ENCODE peak calls at places on chromosomes 13 and 19, in nine cellular contexts. F, X, L, R, W, N, K, C and H are unnamed samples.

GRCh38 chr13:56515441-56515840 is 625.3 kb upstream of the PRR20A start:
- DNase-seq in X (no peak), N (no peak), F (no peak), L (no peak), C (no peak), R (no peak), K (no peak), W (no peak), H (no peak)

GRCh38 chr13:51524312-51524711 is 60.0 kb upstream of the WDFY2 start:
- DNase-seq in L (peak), K (no peak), N (no peak), C (no peak), R (no peak), W (peak), F (no peak), X (no peak), H (no peak)

GRCh38 chr13:96090240-96091101 is 564 bp downstream of the HS6ST3 start:
- DNase-seq in W (no peak), C (no peak), X (no peak), F (peak), K (no peak), N (no peak), L (peak), R (no peak), H (peak)

GRCh38 chr19:16328824-16329482 is 4.3 kb downstream of the KLF2 start:
- DNase-seq in X (peak), N (no peak), R (no peak), L (no peak), F (no peak), C (no peak), W (no peak), K (no peak), H (peak)

GRCh38 chr19:30539315-30539714 is 167.1 kb downstream of the ZNF536 start:
- DNase-seq in X (no peak), K (no peak), L (no peak), C (no peak), W (no peak), R (no peak), N (no peak), F (no peak), H (no peak)

GRCh38 chr13:42071667-42072419 is 23.4 kb downstream of the DGKH start:
- DNase-seq in F (no peak), C (no peak), X (no peak), R (no peak), K (no peak), W (no peak), L (no peak), N (no peak), H (no peak)

GRCh38 chr19:14369399-14370168 is 11.7 kb upstream of the ADGRE5 start:
- DNase-seq in F (peak), X (peak), W (no peak), R (no peak), L (no peak), K (peak), N (no peak), C (no peak), H (no peak)

GRCh38 chr13:35699805-35700204 is 223.3 kb upstream of the MAB21L1 start:
- DNase-seq in R (no peak), C (no peak), X (no peak), F (no peak), W (no peak), N (no peak), L (no peak), K (no peak), H (no peak)

GRCh38 chr13:111228262-111229144 is 91.9 kb upstream of the TEX29 start:
- DNase-seq in K (no peak), W (peak), R (no peak), N (no peak), C (no peak), F (no peak), X (no peak), L (peak), H (no peak)

GRCh38 chr13:56528040-56528760 is 612.5 kb upstream of the PRR20A start:
- DNase-seq in X (no peak), F (no peak), K (no peak), W (no peak), C (no peak), L (no peak), N (no peak), R (no peak), H (no peak)

GRCh38 chr13:62629618-62630017 is 1214.0 kb upstream of the PCDH20 start:
- DNase-seq in C (no peak), N (peak), W (no peak), X (no peak), K (no peak), L (no peak), R (no peak), F (no peak), H (peak)

GRCh38 chr13:57739089-57739488 is 107.5 kb downstream of the PCDH17 start:
- DNase-seq in K (no peak), L (peak), W (no peak), X (no peak), C (no peak), F (no peak), N (no peak), R (no peak), H (no peak)

GRCh38 chr13:76481738-76482137 is 404.5 kb downstream of the KCTD12 start:
- DNase-seq in F (no peak), W (no peak), N (no peak), L (peak), X (no peak), K (no peak), C (no peak), R (no peak), H (no peak)

GRCh38 chr19:58394821-58395219 is 636 bp upstream of the RNF225 start:
- DNase-seq in F (no peak), X (no peak), N (no peak), L (no peak), R (no peak), K (no peak), C (no peak), W (no peak), H (no peak)

GRCh38 chr13:44810067-44810840 is 179.0 kb downstream of the NUFIP1 start:
- DNase-seq in N (peak), F (no peak), X (no peak), L (no peak), W (no peak), K (no peak), C (no peak), R (no peak), H (peak)

GRCh38 chr13:105445793-105446192 is 1089.7 kb downstream of the EFNB2 start:
- DNase-seq in W (no peak), F (no peak), N (no peak), X (no peak), C (no peak), R (no peak), L (no peak), K (no peak), H (no peak)

GRCh38 chr13:20002766-20003165 is 44.2 kb downstream of the ZMYM2 start:
- DNase-seq in R (no peak), N (no peak), F (no peak), X (no peak), K (no peak), C (no peak), L (no peak), W (no peak), H (peak)

GRCh38 chr19:36113895-36114762 is 546 bp downstream of the POLR2I start:
- DNase-seq in X (no peak), L (peak), W (no peak), C (peak), F (no peak), N (no peak), R (no peak), K (no peak), H (peak)

GRCh38 chr19:14519860-14520407 is 1.7 kb upstream of the DNAJB1 start:
- DNase-seq in K (no peak), W (peak), F (no peak), C (no peak), X (no peak), N (no peak), L (no peak), R (no peak), H (no peak)

GRCh38 chr19:10639836-10640235 is 14.3 kb upstream of the ILF3 start:
- DNase-seq in N (no peak), W (no peak), K (no peak), L (no peak), C (no peak), X (no peak), R (no peak), F (peak), H (no peak)

GRCh38 chr19:7159105-7159933 is 89.8 kb downstream of the ZNF557 start:
- DNase-seq in K (no peak), N (peak), R (no peak), L (no peak), X (no peak), C (peak), F (no peak), W (no peak), H (no peak)

GRCh38 chr19:2841858-2842574 is 741 bp downstream of the ZNF555 start:
- DNase-seq in K (no peak), C (no peak), F (no peak), R (no peak), W (no peak), L (no peak), N (no peak), X (no peak), H (no peak)

GRCh38 chr13:77460195-77460594 is 75.3 kb upstream of the SCEL start:
- DNase-seq in F (no peak), X (no peak), N (no peak), W (no peak), C (no peak), L (no peak), K (no peak), R (no peak), H (no peak)

GRCh38 chr19:2532252-2533071 is 56.5 kb downstream of the GADD45B start:
- DNase-seq in X (no peak), K (no peak), L (no peak), R (no peak), W (peak), F (no peak), N (no peak), C (no peak), H (no peak)

GRCh38 chr19:46621191-46622117 is 3.4 kb downstream of the PTGIR start:
- DNase-seq in C (no peak), L (no peak), N (no peak), R (no peak), K (no peak), F (no peak), W (no peak), X (no peak), H (no peak)

GRCh38 chr13:29532821-29533220 is 62.7 kb downstream of the SLC7A1 start:
- DNase-seq in F (no peak), X (no peak), K (no peak), R (no peak), L (no peak), C (no peak), W (no peak), N (no peak), H (no peak)

GRCh38 chr13:96011291-96011875 is 41.8 kb downstream of the UGGT2 start:
- DNase-seq in F (no peak), R (no peak), X (no peak), L (no peak), K (no peak), W (no peak), C (no peak), N (no peak), H (no peak)

GRCh38 chr13:37429976-37430375 is 168.6 kb downstream of the POSTN start:
- DNase-seq in F (no peak), N (no peak), R (no peak), X (no peak), C (no peak), W (no peak), K (no peak), L (no peak), H (no peak)

GRCh38 chr19:11191273-11191755 is 6.0 kb downstream of the KANK2 start:
- DNase-seq in C (peak), N (no peak), W (peak), K (no peak), X (no peak), L (peak), F (peak), R (no peak), H (peak)

GRCh38 chr13:97540696-97541095 is 106.7 kb downstream of the RAP2A start:
- DNase-seq in R (no peak), C (no peak), W (no peak), F (no peak), N (no peak), K (no peak), L (no peak), X (no peak), H (no peak)

GRCh38 chr19:45507864-45508680 is 793 bp downstream of the VASP start:
- DNase-seq in F (peak), N (no peak), X (no peak), R (no peak), L (peak), C (no peak), W (no peak), K (no peak), H (peak)

GRCh38 chr19:5926641-5927438 is 12.8 kb downstream of the CAPS start:
- DNase-seq in F (no peak), C (no peak), N (peak), W (no peak), R (no peak), K (no peak), L (peak), X (no peak), H (no peak)

GRCh38 chr13:21686761-21687391 is 16.0 kb downstream of the FGF9 start:
- DNase-seq in C (no peak), X (no peak), R (no peak), F (no peak), L (no peak), K (no peak), N (no peak), W (no peak), H (no peak)

GRCh38 chr13:113086031-113086750 is 19.4 kb upstream of the F7 start:
- DNase-seq in X (no peak), K (no peak), R (no peak), W (no peak), N (no peak), L (peak), C (no peak), F (no peak), H (peak)

GRCh38 chr13:102682727-102683126 is 12.1 kb downstream of the METTL21C start:
- DNase-seq in R (no peak), C (no peak), N (no peak), K (no peak), X (no peak), F (no peak), W (no peak), L (no peak), H (no peak)

GRCh38 chr13:89925107-89925506 is 1422.4 kb upstream of the MIR17HG start:
- DNase-seq in W (no peak), F (no peak), L (peak), C (peak), X (no peak), N (no peak), R (no peak), K (no peak), H (peak)

GRCh38 chr13:60756306-60756705 is 359.3 kb downstream of the TDRD3 start:
- DNase-seq in X (no peak), N (no peak), F (no peak), K (no peak), R (no peak), C (no peak), L (peak), W (peak), H (peak)

GRCh38 chr19:18091217-18091608 is 4.5 kb upstream of the IL12RB1 start:
- DNase-seq in X (peak), W (no peak), F (peak), K (peak), N (peak), C (no peak), L (no peak), R (no peak), H (no peak)

GRCh38 chr19:15276620-15277019 is 44.4 kb upstream of the EPHX3 start:
- DNase-seq in X (no peak), K (no peak), W (no peak), N (no peak), L (no peak), C (peak), F (no peak), R (no peak), H (no peak)